ENCODE peak calls at places on chromosomes 2 and 18, in nine cellular contexts. B, V, A, F, U, O, G, Q and N are unnamed samples.

GRCh38 chr2:41870948-41871522 is 176.8 kb upstream of the PKDCC start:
- DNase-seq in Q (no peak), A (no peak), G (peak), V (no peak), O (no peak), B (no peak), U (peak), F (no peak), N (no peak)

GRCh38 chr2:75311993-75312392 is 112.7 kb upstream of the TACR1 start:
- DNase-seq in V (no peak), Q (no peak), A (no peak), F (no peak), U (no peak), O (no peak), G (peak), B (no peak), N (no peak)

GRCh38 chr2:33529771-33530481 is 53.5 kb downstream of the RASGRP3 start:
- DNase-seq in V (peak), B (no peak), U (peak), Q (no peak), F (no peak), O (peak), A (no peak), G (peak), N (no peak)

GRCh38 chr2:161120775-161121174 is 39.5 kb upstream of the TANK start:
- DNase-seq in G (no peak), O (no peak), U (no peak), B (no peak), V (no peak), F (no peak), Q (no peak), A (no peak), N (no peak)

GRCh38 chr2:18519991-18520604 is 40.4 kb downstream of the RDH14 start:
- DNase-seq in F (no peak), O (no peak), G (no peak), A (no peak), U (no peak), Q (no peak), B (no peak), V (no peak), N (no peak)

GRCh38 chr18:68467966-68468365 is 246.9 kb downstream of the TMX3 start:
- DNase-seq in Q (no peak), B (no peak), V (no peak), G (peak), O (no peak), F (no peak), U (peak), A (no peak), N (no peak)

GRCh38 chr18:42052137-42052708 is 97.2 kb downstream of the PIK3C3 start:
- DNase-seq in F (no peak), O (peak), V (peak), Q (no peak), G (peak), B (no peak), U (peak), A (peak), N (no peak)

GRCh38 chr2:203887680-203888079 is 20.1 kb downstream of the CTLA4 start:
- DNase-seq in G (no peak), Q (no peak), O (no peak), U (no peak), A (no peak), V (no peak), F (no peak), B (no peak), N (no peak)

GRCh38 chr2:182072861-182073260 is 87.2 kb downstream of the PPP1R1C start:
- DNase-seq in V (no peak), O (no peak), A (no peak), F (no peak), U (no peak), Q (no peak), G (no peak), B (no peak), N (no peak)

GRCh38 chr2:201938816-201939180 is 94.9 kb upstream of the FZD7 start:
- DNase-seq in G (no peak), V (no peak), Q (no peak), F (no peak), B (no peak), A (no peak), O (no peak), U (no peak), N (no peak)

GRCh38 chr18:5440297-5440696 is 103.5 kb downstream of the EPB41L3 start:
- DNase-seq in Q (no peak), B (no peak), G (no peak), U (no peak), A (peak), O (no peak), F (no peak), V (no peak), N (no peak)

GRCh38 chr2:112886291-112886690 is 24.7 kb upstream of the IL37 start:
- DNase-seq in A (no peak), V (no peak), B (no peak), F (no peak), O (no peak), U (no peak), Q (no peak), G (no peak), N (no peak)

GRCh38 chr18:79680100-79680879 is 687 bp downstream of the CTDP1 start:
- DNase-seq in U (peak), B (peak), O (peak), A (peak), F (no peak), G (peak), V (peak), Q (no peak), N (peak)

GRCh38 chr2:15750433-15750814 is 158.8 kb downstream of the DDX1 start:
- DNase-seq in B (no peak), V (no peak), A (no peak), O (no peak), U (no peak), Q (no peak), F (no peak), G (no peak), N (no peak)

GRCh38 chr2:181784556-181784955 is 104.2 kb upstream of the NEUROD1 start:
- DNase-seq in V (peak), U (peak), O (peak), F (no peak), Q (no peak), A (no peak), G (peak), B (no peak), N (no peak)

GRCh38 chr18:55830490-55830889 is 242.5 kb upstream of the TCF4 start:
- DNase-seq in V (no peak), G (peak), U (no peak), B (no peak), A (peak), O (no peak), F (no peak), Q (no peak), N (no peak)

GRCh38 chr2:88038263-88039105 is 17.1 kb downstream of the KRCC1 start:
- DNase-seq in A (no peak), U (peak), O (peak), V (peak), B (no peak), G (peak), F (no peak), Q (no peak), N (no peak)

GRCh38 chr2:133109772-133110171 is 439.8 kb upstream of the LYPD1 start:
- DNase-seq in Q (no peak), G (peak), A (no peak), U (peak), V (peak), O (peak), F (no peak), B (no peak), N (no peak)

GRCh38 chr2:194323740-194324139 is 1333.3 kb upstream of the SLC39A10 start:
- DNase-seq in F (no peak), G (no peak), A (no peak), V (no peak), U (no peak), Q (no peak), B (no peak), O (no peak), N (no peak)